ENCODE peak calls at places on chromosomes 16 and 17, in five cellular contexts. I, U, X, T and A are unnamed samples.
A peak's percentile ranks its signal among the peaks of the same experiment; 100 is the strongest.

GRCh38 chr16:22034503-22034902 is 26.6 kb downstream of the MOSMO start:
- DNase-seq in X (no peak), T (no peak), I (no peak), U (no peak), A (no peak)

GRCh38 chr16:67068212-67068753 is 39.3 kb downstream of the CBFB start:
- DNase-seq in U (no peak), T (no peak), X (no peak), I (no peak), A (no peak)

GRCh38 chr16:82945420-82946096 is 318.8 kb downstream of the CDH13 start:
- DNase-seq in I (no peak), U (no peak), T (no peak), X (no peak), A (no peak)

GRCh38 chr17:57570740-57571344 is 174.3 kb downstream of the CCDC182 start:
- DNase-seq in T (no peak), U (no peak), X (no peak), I (no peak), A (no peak)

GRCh38 chr16:20740007-20740883 is 1.4 kb downstream of the THUMPD1 start:
- DNase-seq in U (no peak), I (peak; percentile 3), T (no peak), X (no peak), A (no peak)

GRCh38 chr16:85959686-85960085 is 60.7 kb downstream of the IRF8 start:
- DNase-seq in I (no peak), T (no peak), X (no peak), U (no peak), A (no peak)

GRCh38 chr16:12257926-12258561 is 281.5 kb downstream of the SNX29 start:
- DNase-seq in I (no peak), X (no peak), T (peak; percentile 58), U (no peak), A (no peak)

GRCh38 chr16:10103096-10103495 is 79.1 kb downstream of the GRIN2A start:
- DNase-seq in T (no peak), X (no peak), U (no peak), I (no peak), A (no peak)

GRCh38 chr17:18185391-18185790 is 1.8 kb downstream of the ALKBH5 start:
- DNase-seq in U (no peak), I (no peak), X (no peak), T (no peak), A (no peak)

GRCh38 chr17:13114601-13115024 is 96.8 kb upstream of the ELAC2 start:
- DNase-seq in I (no peak), U (no peak), X (peak; percentile 18), T (no peak), A (no peak)

GRCh38 chr17:8887834-8888703 is 20.6 kb upstream of the PIK3R6 start:
- DNase-seq in T (no peak), I (no peak), U (no peak), X (no peak), A (no peak)

GRCh38 chr17:34237458-34237857 is 17.6 kb upstream of the CCL2 start:
- DNase-seq in I (no peak), X (no peak), T (no peak), U (no peak), A (no peak)